ENCODE peak calls at places on chromosome 13, in ten cellular contexts. X is GM23338, Z is suprapubic skin, F is HCT116, O is SK-N-MC, E is breast epithelium, A is HepG2, U is vagina, L is prostate gland, B is sigmoid colon. Q is an unnamed sample.

GRCh38 chr13:90103099-90103784 is 1244.2 kb upstream of the MIR17HG start:
- DNase-seq in F (no peak), Z (no peak), U (no peak), E (no peak), B (no peak), A (no peak), O (no peak), L (no peak), X (no peak), Q (no peak)

GRCh38 chr13:29909975-29910674 is 59.7 kb upstream of the UBL3 start:
- DNase-seq in X (no peak), E (no peak), O (no peak), Z (no peak), U (peak; percentile 67), F (no peak), B (no peak), L (no peak), A (no peak), Q (no peak)

GRCh38 chr13:23616228-23616627 is 46.0 kb downstream of the TNFRSF19 start:
- DNase-seq in U (no peak), B (no peak), Z (no peak), E (no peak), O (no peak), A (no peak), L (no peak), X (no peak), F (no peak), Q (no peak)

GRCh38 chr13:19818223-19818842 is 35.6 kb upstream of the PSPC1 start:
- DNase-seq in Z (no peak), E (peak; percentile 82), U (no peak), F (peak; percentile 65), B (no peak), X (peak; percentile 92), L (peak; percentile 29), A (peak; percentile 4), O (no peak), Q (no peak)

GRCh38 chr13:112711528-112712265 is 21.9 kb downstream of the ATP11A start:
- DNase-seq in E (peak; percentile 66), Z (peak; percentile 90), L (no peak), O (peak; percentile 52), B (peak; percentile 95), X (peak; percentile 97), U (peak; percentile 99), F (peak; percentile 85), A (peak; percentile 76), Q (no peak)

GRCh38 chr13:106619688-106620555 is 52.0 kb upstream of the ARGLU1 start:
- DNase-seq in X (peak; percentile 90), Z (no peak), B (no peak), L (no peak), F (peak; percentile 44), U (peak; percentile 84), E (no peak), A (peak; percentile 40), O (peak; percentile 28), Q (peak; percentile 70)

GRCh38 chr13:113860579-113861432 is 3.1 kb downstream of the GAS6 start:
- DNase-seq in L (no peak), Z (peak; percentile 59), X (peak; percentile 87), B (no peak), A (no peak), E (peak; percentile 45), F (no peak), O (no peak), U (no peak), Q (no peak)

GRCh38 chr13:94674609-94675348 is 37.6 kb downstream of the SOX21 start:
- DNase-seq in U (no peak), A (peak; percentile 59), Z (no peak), O (peak; percentile 16), E (no peak), L (peak; percentile 37), F (peak; percentile 54), B (no peak), X (peak; percentile 94), Q (peak; percentile 6)

GRCh38 chr13:30042891-30043630 is 192.6 kb upstream of the UBL3 start:
- DNase-seq in A (no peak), L (no peak), X (no peak), Z (no peak), U (no peak), B (no peak), O (no peak), F (no peak), E (no peak), Q (no peak)

GRCh38 chr13:48303331-48304131 is at the start of gene RB1:
- DNase-seq in Z (peak; percentile 97), U (peak; percentile 95), A (peak; percentile 80), X (peak; percentile 87), F (peak; percentile 70), L (peak; percentile 87), E (peak; percentile 86), O (peak; percentile 66), B (peak; percentile 97), Q (peak; percentile 81)

GRCh38 chr13:48302920-48303330 is 626 bp upstream of the RB1 start:
- DNase-seq in Z (no peak), X (no peak), U (no peak), O (peak; percentile 35), E (no peak), B (no peak), A (no peak), F (peak; percentile 18), L (no peak), Q (no peak)

GRCh38 chr13:48299591-48299990 is 4.0 kb upstream of the RB1 start:
- DNase-seq in B (no peak), F (no peak), O (no peak), L (no peak), E (no peak), X (no peak), U (no peak), Z (no peak), A (no peak), Q (no peak)

DNA sequence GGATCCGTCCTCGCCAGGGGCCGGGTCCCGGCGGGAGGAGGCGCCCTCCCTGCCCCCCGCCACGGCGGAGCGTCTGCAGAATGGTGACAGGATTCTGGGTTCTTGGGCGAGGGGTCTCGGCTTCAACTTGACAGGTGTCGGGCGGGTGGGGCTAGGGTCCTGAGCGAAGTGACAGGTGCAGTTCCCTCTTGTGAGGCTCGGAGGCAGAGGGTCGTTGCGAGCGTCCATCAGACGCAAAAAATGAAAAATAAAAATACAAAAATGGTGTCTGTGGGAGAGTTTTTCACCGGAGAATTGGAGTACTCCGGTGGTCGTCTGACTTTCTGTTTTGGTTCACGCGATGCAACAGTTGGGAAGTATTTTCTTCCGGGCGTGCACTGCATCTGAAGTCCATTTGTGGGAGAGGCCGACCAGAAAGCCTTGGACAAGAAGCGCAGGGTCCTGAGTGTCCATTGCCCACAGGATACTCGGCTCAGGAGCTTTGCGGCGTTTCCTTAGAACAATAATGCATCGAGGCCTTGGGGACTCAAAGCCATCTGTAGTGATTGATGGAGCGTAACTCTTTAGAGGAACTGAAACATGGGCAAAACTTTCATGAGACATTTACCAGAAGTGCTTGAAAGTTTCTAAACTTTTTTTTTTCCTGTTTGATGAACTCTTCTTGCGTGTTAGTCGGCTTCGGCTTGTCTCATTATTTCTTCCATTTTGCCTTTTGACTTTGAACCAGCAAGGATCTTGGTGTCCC is 753 bp downstream of the RB1 start:
- DNase-seq in B (peak; percentile 72), Z (no peak), X (no peak), O (no peak), E (no peak), U (no peak), A (peak; percentile 30), L (peak; percentile 50), F (no peak), Q (no peak)
- TF ChIP-seq POLR2AphosphoS5 in B (no peak), Z (no peak), X (no peak), O (no peak), E (no peak), U (no peak), A (no peak), L (peak; percentile 33), F (no peak), Q (no peak)

DNA sequence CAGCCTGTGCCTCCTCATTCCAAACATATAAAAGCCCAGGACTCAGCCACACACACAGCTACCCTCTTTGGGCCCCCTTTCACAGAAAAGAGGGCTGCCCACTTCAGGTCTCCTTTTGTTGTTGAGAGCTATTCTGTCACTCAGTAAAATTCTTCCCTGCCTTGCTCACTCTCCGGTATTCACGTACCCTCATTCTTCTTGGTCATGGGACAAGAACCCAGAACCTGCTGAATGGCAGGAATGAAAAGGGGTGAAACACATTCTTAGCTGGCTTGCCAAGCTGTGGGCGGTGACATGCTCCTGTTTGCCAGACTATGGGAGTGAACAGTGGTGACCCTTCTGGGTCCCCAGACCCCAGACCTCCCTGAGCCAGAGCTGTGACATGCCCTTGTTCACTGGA is 338.0 kb upstream of the ATXN8OS start:
- DNase-seq in B (no peak), O (no peak), U (no peak), E (no peak), L (no peak), F (no peak), Z (no peak), X (peak; percentile 23), A (no peak), Q (no peak)
- H3K4me3 ChIP-seq in B (no peak overlapping the region), O (no peak overlapping the region), U (no peak overlapping the region), E (no peak overlapping the region), L (no peak overlapping the region), F (no peak overlapping the region), Z (no peak overlapping the region), X (no peak overlapping the region), A (no peak overlapping the region), Q (no peak overlapping the region)

GRCh38 chr13:99335603-99336002 is 28.4 kb upstream of the GPR183 start:
- DNase-seq in L (no peak), A (no peak), E (no peak), Z (no peak), X (peak; percentile 40), U (no peak), F (no peak), B (no peak), O (no peak), Q (peak; percentile 87)
- TF ChIP-seq POLR2AphosphoS5 in L (no peak), A (no peak), E (no peak), Z (no peak), X (no peak), U (no peak), F (no peak), B (no peak), O (no peak), Q (peak; percentile 45)

GRCh38 chr13:51815848-51816247 is 11.9 kb upstream of the DHRS12 start:
- DNase-seq in L (no peak), A (no peak), B (peak; percentile 49), F (no peak), X (no peak), E (no peak), U (no peak), O (no peak), Z (no peak), Q (no peak)

GRCh38 chr13:51817717-51818116 is 13.8 kb upstream of the DHRS12 start:
- DNase-seq in F (no peak), E (no peak), A (no peak), X (no peak), B (peak; percentile 58), L (no peak), Z (no peak), U (no peak), O (no peak), Q (no peak)

GRCh38 chr13:51816604-51817254 is 12.8 kb upstream of the DHRS12 start:
- DNase-seq in U (no peak), X (no peak), F (peak; percentile 23), O (no peak), L (no peak), Z (no peak), B (no peak), E (no peak), A (no peak), Q (no peak)

GRCh38 chr13:51814071-51814470 is 10.1 kb upstream of the DHRS12 start:
- DNase-seq in E (no peak), L (no peak), O (no peak), U (no peak), A (no peak), F (no peak), B (no peak), X (no peak), Z (no peak), Q (no peak)

GRCh38 chr13:51814825-51815650 is 11.1 kb upstream of the DHRS12 start:
- DNase-seq in A (peak; percentile 63), U (no peak), E (no peak), F (peak; percentile 60), L (peak; percentile 55), Z (no peak), X (peak; percentile 89), B (peak; percentile 78), O (no peak), Q (no peak)
- H3K4me3 ChIP-seq in A (peak overlapping the region; percentile 43), U (no peak overlapping the region), E (no peak overlapping the region), F (peak overlapping the region; percentile 15), L (no peak overlapping the region), Z (peak overlapping the region; percentile 24), X (no peak overlapping the region), B (peak overlapping the region; percentile 6), O (no peak overlapping the region), Q (no peak overlapping the region)

Q was measured in HL-60.